ENCODE peak calls at places on chromosomes 5 and 9, in nine cellular contexts. One of them, this sample, is unnamed.

GRCh38 chr5:26024774-26025173 is 1013.6 kb downstream of the CDH9 start:
- DNase-seq in GM23338: peak
- DNase-seq in neural progenitor cell: peak
- DNase-seq in MM.1S: no peak
- DNase-seq in GM23248: no peak
- DNase-seq in SK-N-SH: peak
- DNase-seq in OCI-LY7: no peak
- DNase-seq in PC-3: peak
- DNase-seq in HCT116: no peak
- DNase-seq in this sample: no peak

GRCh38 chr9:125496313-125496838 is 210.6 kb downstream of the MAPKAP1 start:
- DNase-seq in GM23248: no peak
- DNase-seq in SK-N-SH: no peak
- DNase-seq in OCI-LY7: no peak
- DNase-seq in PC-3: no peak
- DNase-seq in MM.1S: no peak
- DNase-seq in GM23338: peak
- DNase-seq in neural progenitor cell: no peak
- DNase-seq in HCT116: no peak
- DNase-seq in this sample: no peak

GRCh38 chr9:26310294-26310693 is 582.3 kb downstream of the CAAP1 start:
- DNase-seq in SK-N-SH: no peak
- DNase-seq in OCI-LY7: no peak
- DNase-seq in HCT116: no peak
- DNase-seq in neural progenitor cell: no peak
- DNase-seq in PC-3: no peak
- DNase-seq in MM.1S: no peak
- DNase-seq in GM23248: peak
- DNase-seq in GM23338: no peak
- DNase-seq in this sample: no peak

GRCh38 chr5:43569236-43569635 is 12.4 kb upstream of the PAIP1 start:
- DNase-seq in neural progenitor cell: no peak
- DNase-seq in PC-3: no peak
- DNase-seq in GM23338: no peak
- DNase-seq in HCT116: no peak
- DNase-seq in SK-N-SH: no peak
- DNase-seq in OCI-LY7: no peak
- DNase-seq in MM.1S: no peak
- DNase-seq in GM23248: no peak
- DNase-seq in this sample: no peak

GRCh38 chr9:129836342-129837007 is 1.2 kb downstream of the USP20 start:
- DNase-seq in SK-N-SH: no peak
- DNase-seq in MM.1S: no peak
- DNase-seq in GM23338: peak
- DNase-seq in OCI-LY7: peak
- DNase-seq in PC-3: no peak
- DNase-seq in GM23248: peak
- DNase-seq in neural progenitor cell: peak
- DNase-seq in HCT116: no peak
- DNase-seq in this sample: no peak

GRCh38 chr5:151602806-151603205 is 11.7 kb upstream of the FAT2 start:
- DNase-seq in OCI-LY7: no peak
- DNase-seq in GM23338: no peak
- DNase-seq in MM.1S: no peak
- DNase-seq in neural progenitor cell: no peak
- DNase-seq in SK-N-SH: no peak
- DNase-seq in GM23248: peak
- DNase-seq in PC-3: no peak
- DNase-seq in HCT116: no peak
- DNase-seq in this sample: no peak

GRCh38 chr9:133048595-133048994 is 13.2 kb upstream of the CEL start:
- DNase-seq in GM23338: peak
- DNase-seq in MM.1S: peak
- DNase-seq in neural progenitor cell: peak
- DNase-seq in PC-3: peak
- DNase-seq in GM23248: peak
- DNase-seq in HCT116: peak
- DNase-seq in SK-N-SH: peak
- DNase-seq in OCI-LY7: peak
- DNase-seq in this sample: peak

GRCh38 chr5:157290156-157290980 is 24.4 kb downstream of the CYFIP2 start:
- DNase-seq in PC-3: peak
- DNase-seq in neural progenitor cell: no peak
- DNase-seq in GM23338: no peak
- DNase-seq in GM23248: peak
- DNase-seq in MM.1S: no peak
- DNase-seq in OCI-LY7: no peak
- DNase-seq in HCT116: no peak
- DNase-seq in SK-N-SH: no peak
- DNase-seq in this sample: peak

GRCh38 chr9:113593682-113594281 is 130.3 kb downstream of the RGS3 start:
- DNase-seq in GM23338: peak
- DNase-seq in neural progenitor cell: peak
- DNase-seq in SK-N-SH: peak
- DNase-seq in PC-3: peak
- DNase-seq in GM23248: peak
- DNase-seq in HCT116: peak
- DNase-seq in MM.1S: no peak
- DNase-seq in OCI-LY7: no peak
- DNase-seq in this sample: peak

GRCh38 chr5:44275908-44276307 is 113.3 kb downstream of the FGF10 start:
- DNase-seq in neural progenitor cell: no peak
- DNase-seq in MM.1S: no peak
- DNase-seq in GM23338: no peak
- DNase-seq in SK-N-SH: no peak
- DNase-seq in GM23248: no peak
- DNase-seq in PC-3: no peak
- DNase-seq in OCI-LY7: no peak
- DNase-seq in HCT116: no peak
- DNase-seq in this sample: no peak

GRCh38 chr9:93223241-93224180 is 39.6 kb downstream of the WNK2 start:
- DNase-seq in GM23248: peak
- DNase-seq in OCI-LY7: no peak
- DNase-seq in HCT116: peak
- DNase-seq in neural progenitor cell: no peak
- DNase-seq in SK-N-SH: peak
- DNase-seq in GM23338: no peak
- DNase-seq in PC-3: peak
- DNase-seq in MM.1S: no peak
- DNase-seq in this sample: peak

GRCh38 chr5:160467555-160468418 is 46.1 kb downstream of the PTTG1 start:
- DNase-seq in neural progenitor cell: peak
- DNase-seq in HCT116: no peak
- DNase-seq in SK-N-SH: peak
- DNase-seq in GM23338: peak
- DNase-seq in PC-3: peak
- DNase-seq in OCI-LY7: peak
- DNase-seq in MM.1S: peak
- DNase-seq in GM23248: peak
- DNase-seq in this sample: peak

DNA sequence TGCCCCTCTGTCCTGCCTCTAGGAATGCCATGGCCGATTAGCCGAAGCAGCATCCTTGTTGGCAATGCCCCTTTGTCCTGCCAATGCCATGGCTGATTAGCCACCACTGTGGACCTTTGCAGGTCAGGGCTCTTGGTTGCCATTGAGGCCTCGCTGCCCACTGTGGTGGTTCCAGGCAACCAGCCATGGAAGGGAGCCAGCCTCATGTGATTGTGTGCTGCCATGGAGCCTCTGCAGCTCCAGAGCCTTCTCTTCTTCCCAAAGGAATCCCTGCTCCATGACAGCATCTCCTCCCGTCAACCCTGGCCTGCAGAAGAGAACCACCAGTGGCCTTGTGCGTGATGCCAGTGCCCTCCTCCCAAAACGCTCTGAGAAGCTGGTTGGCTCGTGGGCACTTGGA is 187.0 kb downstream of the CACNA1B start:
- DNase-seq in GM23248: no peak
- DNase-seq in GM23338: no peak
- DNase-seq in HCT116: no peak
- DNase-seq in neural progenitor cell: no peak
- DNase-seq in PC-3: no peak
- DNase-seq in SK-N-SH: no peak
- DNase-seq in MM.1S: no peak
- DNase-seq in OCI-LY7: no peak
- DNase-seq in this sample: no peak
- TF ChIP-seq EZH2phosphoT487 in GM23248: no peak
- TF ChIP-seq EZH2phosphoT487 in GM23338: no peak
- TF ChIP-seq EZH2phosphoT487 in HCT116: no peak
- TF ChIP-seq EZH2phosphoT487 in neural progenitor cell: no peak
- TF ChIP-seq EZH2phosphoT487 in PC-3: no peak
- TF ChIP-seq EZH2phosphoT487 in SK-N-SH: no peak
- TF ChIP-seq EZH2phosphoT487 in MM.1S: no peak
- TF ChIP-seq EZH2phosphoT487 in OCI-LY7: no peak
- TF ChIP-seq EZH2phosphoT487 in this sample: no peak

GRCh38 chr5:100901851-100902341 is 1.2 kb downstream of the ST8SIA4 start:
- DNase-seq in MM.1S: peak
- DNase-seq in PC-3: peak
- DNase-seq in SK-N-SH: no peak
- DNase-seq in OCI-LY7: peak
- DNase-seq in HCT116: no peak
- DNase-seq in GM23248: peak
- DNase-seq in neural progenitor cell: peak
- DNase-seq in GM23338: peak
- DNase-seq in this sample: peak

GRCh38 chr5:100903036-100903887 is at the start of gene ST8SIA4:
- DNase-seq in SK-N-SH: peak
- DNase-seq in HCT116: no peak
- DNase-seq in PC-3: peak
- DNase-seq in GM23248: peak
- DNase-seq in GM23338: peak
- DNase-seq in OCI-LY7: peak
- DNase-seq in neural progenitor cell: peak
- DNase-seq in MM.1S: peak
- DNase-seq in this sample: peak

GRCh38 chr5:100905259-100905914 is 2.3 kb upstream of the ST8SIA4 start:
- DNase-seq in OCI-LY7: peak
- DNase-seq in MM.1S: peak
- DNase-seq in HCT116: no peak
- DNase-seq in GM23338: no peak
- DNase-seq in PC-3: no peak
- DNase-seq in SK-N-SH: no peak
- DNase-seq in GM23248: no peak
- DNase-seq in neural progenitor cell: no peak
- DNase-seq in this sample: no peak

GRCh38 chr5:100902406-100903035 is 561 bp downstream of the ST8SIA4 start:
- DNase-seq in HCT116: no peak
- DNase-seq in neural progenitor cell: peak
- DNase-seq in OCI-LY7: no peak
- DNase-seq in MM.1S: peak
- DNase-seq in SK-N-SH: no peak
- DNase-seq in GM23248: peak
- DNase-seq in PC-3: peak
- DNase-seq in GM23338: peak
- DNase-seq in this sample: peak

GRCh38 chr5:100904259-100904822 is 1.3 kb upstream of the ST8SIA4 start:
- DNase-seq in PC-3: no peak
- DNase-seq in MM.1S: peak
- DNase-seq in GM23248: no peak
- DNase-seq in HCT116: no peak
- DNase-seq in OCI-LY7: peak
- DNase-seq in SK-N-SH: no peak
- DNase-seq in neural progenitor cell: peak
- DNase-seq in GM23338: peak
- DNase-seq in this sample: peak
- TF ChIP-seq EZH2phosphoT487 in PC-3: no peak
- TF ChIP-seq EZH2phosphoT487 in MM.1S: no peak
- TF ChIP-seq EZH2phosphoT487 in GM23248: no peak
- TF ChIP-seq EZH2phosphoT487 in HCT116: no peak
- TF ChIP-seq EZH2phosphoT487 in OCI-LY7: no peak
- TF ChIP-seq EZH2phosphoT487 in SK-N-SH: no peak
- TF ChIP-seq EZH2phosphoT487 in neural progenitor cell: peak
- TF ChIP-seq EZH2phosphoT487 in GM23338: no peak
- TF ChIP-seq EZH2phosphoT487 in this sample: no peak

GRCh38 chr5:145943674-145944121 is 7.3 kb downstream of the SH3RF2 start:
- DNase-seq in OCI-LY7: no peak
- DNase-seq in SK-N-SH: no peak
- DNase-seq in PC-3: peak
- DNase-seq in HCT116: peak
- DNase-seq in GM23338: no peak
- DNase-seq in GM23248: peak
- DNase-seq in neural progenitor cell: no peak
- DNase-seq in MM.1S: peak
- DNase-seq in this sample: peak

GRCh38 chr5:145942749-145943148 is 6.4 kb downstream of the SH3RF2 start:
- DNase-seq in GM23338: no peak
- DNase-seq in GM23248: no peak
- DNase-seq in neural progenitor cell: no peak
- DNase-seq in PC-3: no peak
- DNase-seq in OCI-LY7: no peak
- DNase-seq in SK-N-SH: no peak
- DNase-seq in HCT116: no peak
- DNase-seq in MM.1S: no peak
- DNase-seq in this sample: no peak

GRCh38 chr5:145941096-145941676 is 4.8 kb downstream of the SH3RF2 start:
- DNase-seq in GM23338: no peak
- DNase-seq in PC-3: peak
- DNase-seq in neural progenitor cell: no peak
- DNase-seq in OCI-LY7: no peak
- DNase-seq in HCT116: no peak
- DNase-seq in SK-N-SH: no peak
- DNase-seq in MM.1S: no peak
- DNase-seq in GM23248: peak
- DNase-seq in this sample: no peak

GRCh38 chr5:145942202-145942601 is 5.8 kb downstream of the SH3RF2 start:
- DNase-seq in MM.1S: peak
- DNase-seq in PC-3: no peak
- DNase-seq in OCI-LY7: no peak
- DNase-seq in HCT116: no peak
- DNase-seq in GM23338: no peak
- DNase-seq in neural progenitor cell: no peak
- DNase-seq in GM23248: no peak
- DNase-seq in SK-N-SH: no peak
- DNase-seq in this sample: peak

DNA sequence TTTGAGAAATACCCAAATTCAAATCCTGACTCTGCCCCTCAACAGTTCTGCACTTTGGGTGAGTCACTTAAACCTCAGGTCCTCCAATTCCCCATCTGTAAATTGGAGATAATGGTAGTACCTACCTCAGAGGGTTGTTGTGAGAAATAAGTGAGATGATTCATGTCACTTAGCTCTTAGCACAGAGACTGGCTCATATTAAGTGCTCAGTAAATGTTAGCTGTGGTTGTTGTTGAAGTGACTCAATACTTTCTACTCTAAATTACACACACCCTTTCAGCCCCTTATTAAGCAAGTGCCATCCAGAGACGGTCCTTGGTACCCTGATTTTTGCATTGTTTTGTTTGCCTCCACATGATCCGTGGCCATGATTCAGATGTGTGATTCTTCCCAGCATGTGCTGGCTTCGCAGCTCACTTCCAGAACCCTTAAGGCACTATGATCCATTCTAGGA is 5.3 kb downstream of the SH3RF2 start:
- DNase-seq in MM.1S: no peak
- DNase-seq in GM23248: peak
- DNase-seq in SK-N-SH: no peak
- DNase-seq in OCI-LY7: no peak
- DNase-seq in neural progenitor cell: no peak
- DNase-seq in PC-3: peak
- DNase-seq in GM23338: no peak
- DNase-seq in HCT116: peak
- DNase-seq in this sample: no peak
- TF ChIP-seq EZH2phosphoT487 in MM.1S: no peak
- TF ChIP-seq EZH2phosphoT487 in GM23248: no peak
- TF ChIP-seq EZH2phosphoT487 in SK-N-SH: no peak
- TF ChIP-seq EZH2phosphoT487 in OCI-LY7: no peak
- TF ChIP-seq EZH2phosphoT487 in neural progenitor cell: no peak
- TF ChIP-seq EZH2phosphoT487 in PC-3: no peak
- TF ChIP-seq EZH2phosphoT487 in GM23338: no peak
- TF ChIP-seq EZH2phosphoT487 in HCT116: no peak
- TF ChIP-seq EZH2phosphoT487 in this sample: no peak

GRCh38 chr5:125558466-125558865 is 812.0 kb upstream of the ZNF608 start:
- DNase-seq in SK-N-SH: no peak
- DNase-seq in neural progenitor cell: no peak
- DNase-seq in OCI-LY7: no peak
- DNase-seq in GM23338: no peak
- DNase-seq in PC-3: no peak
- DNase-seq in HCT116: no peak
- DNase-seq in GM23248: no peak
- DNase-seq in MM.1S: no peak
- DNase-seq in this sample: no peak
- TF ChIP-seq EZH2phosphoT487 in SK-N-SH: no peak
- TF ChIP-seq EZH2phosphoT487 in neural progenitor cell: no peak
- TF ChIP-seq EZH2phosphoT487 in OCI-LY7: no peak
- TF ChIP-seq EZH2phosphoT487 in GM23338: no peak
- TF ChIP-seq EZH2phosphoT487 in PC-3: no peak
- TF ChIP-seq EZH2phosphoT487 in HCT116: no peak
- TF ChIP-seq EZH2phosphoT487 in GM23248: no peak
- TF ChIP-seq EZH2phosphoT487 in MM.1S: no peak
- TF ChIP-seq EZH2phosphoT487 in this sample: no peak

This sample was measured in hepatocyte.